ENCODE peak calls at places on chromosomes 1 and 21, in seven cellular contexts. M, G, T, K, B, U and Z are unnamed samples.

GRCh38 chr1:55650449-55650848 is 435.3 kb upstream of the USP24 start:
- DNase-seq in M (no peak), G (no peak), T (no peak), K (no peak), B (no peak), U (no peak), Z (no peak)

GRCh38 chr1:93353286-93353685 is 7.6 kb downstream of the DR1 start:
- DNase-seq in M (no peak), G (no peak), T (no peak), K (no peak), B (no peak), U (no peak), Z (peak; percentile 38)

GRCh38 chr1:13699510-13699909 is 478 bp upstream of the PRDM2 start:
- DNase-seq in M (no peak), G (no peak), T (no peak), K (no peak), B (no peak), U (no peak), Z (no peak)

GRCh38 chr1:16397095-16397494 is 30.1 kb downstream of the SZRD1 start:
- DNase-seq in M (no peak), G (no peak), T (no peak), K (no peak), B (no peak), U (no peak), Z (no peak)

GRCh38 chr21:31310750-31311149 is 33.3 kb downstream of the TIAM1 start:
- DNase-seq in M (no peak), G (no peak), T (no peak), K (no peak), B (no peak), U (no peak), Z (no peak)

GRCh38 chr1:77831976-77832695 is 52.7 kb downstream of the MIGA1 start:
- DNase-seq in M (no peak), G (peak; percentile 13), T (peak; percentile 12), K (no peak), B (no peak), U (peak; percentile 46), Z (no peak)

GRCh38 chr1:176854725-176855433 is 309.6 kb downstream of the ASTN1 start:
- DNase-seq in M (no peak), G (no peak), T (no peak), K (no peak), B (no peak), U (no peak), Z (no peak)

GRCh38 chr1:214102907-214103306 is 115.1 kb downstream of the PROX1 start:
- DNase-seq in M (no peak), G (peak; percentile 64), T (no peak), K (peak; percentile 81), B (no peak), U (no peak), Z (peak; percentile 7)

GRCh38 chr1:150535511-150536281 is 13.5 kb upstream of the ADAMTSL4 start:
- DNase-seq in M (no peak), G (peak; percentile 6), T (no peak), K (no peak), B (no peak), U (no peak), Z (no peak)

GRCh38 chr1:222790115-222790514 is 24.7 kb upstream of the DISP1 start:
- DNase-seq in M (no peak), G (no peak), T (no peak), K (no peak), B (no peak), U (no peak), Z (no peak)

DNA sequence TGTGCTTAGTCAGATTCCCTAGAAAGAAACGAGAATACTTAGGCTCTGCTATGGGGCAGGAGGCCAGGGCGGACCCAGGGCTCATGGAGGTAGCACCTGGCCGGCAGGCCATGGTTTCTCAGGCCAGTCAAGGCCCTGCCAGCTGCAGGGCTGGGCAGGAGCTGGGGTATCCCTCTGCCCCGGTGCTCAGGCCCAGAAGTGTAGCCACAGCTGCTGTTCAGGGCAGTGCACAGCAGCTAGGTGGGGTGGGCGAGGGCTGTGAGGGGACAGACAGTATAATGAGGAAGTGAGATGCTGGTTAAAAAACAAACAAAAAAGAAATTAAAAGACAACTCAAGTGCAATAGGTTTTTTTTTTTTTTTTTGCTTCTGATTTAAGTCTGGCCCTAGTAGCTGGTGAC is 34.0 kb upstream of the EDN2 start:
- DNase-seq in M (peak; percentile 50), G (no peak), T (no peak), K (no peak), B (no peak), U (no peak), Z (no peak)
- H3K4me3 ChIP-seq in M (no peak overlapping the region), G (no peak overlapping the region), T (no peak overlapping the region), K (no peak overlapping the region), B (no peak overlapping the region), U (no peak overlapping the region), Z (no peak overlapping the region)

DNA sequence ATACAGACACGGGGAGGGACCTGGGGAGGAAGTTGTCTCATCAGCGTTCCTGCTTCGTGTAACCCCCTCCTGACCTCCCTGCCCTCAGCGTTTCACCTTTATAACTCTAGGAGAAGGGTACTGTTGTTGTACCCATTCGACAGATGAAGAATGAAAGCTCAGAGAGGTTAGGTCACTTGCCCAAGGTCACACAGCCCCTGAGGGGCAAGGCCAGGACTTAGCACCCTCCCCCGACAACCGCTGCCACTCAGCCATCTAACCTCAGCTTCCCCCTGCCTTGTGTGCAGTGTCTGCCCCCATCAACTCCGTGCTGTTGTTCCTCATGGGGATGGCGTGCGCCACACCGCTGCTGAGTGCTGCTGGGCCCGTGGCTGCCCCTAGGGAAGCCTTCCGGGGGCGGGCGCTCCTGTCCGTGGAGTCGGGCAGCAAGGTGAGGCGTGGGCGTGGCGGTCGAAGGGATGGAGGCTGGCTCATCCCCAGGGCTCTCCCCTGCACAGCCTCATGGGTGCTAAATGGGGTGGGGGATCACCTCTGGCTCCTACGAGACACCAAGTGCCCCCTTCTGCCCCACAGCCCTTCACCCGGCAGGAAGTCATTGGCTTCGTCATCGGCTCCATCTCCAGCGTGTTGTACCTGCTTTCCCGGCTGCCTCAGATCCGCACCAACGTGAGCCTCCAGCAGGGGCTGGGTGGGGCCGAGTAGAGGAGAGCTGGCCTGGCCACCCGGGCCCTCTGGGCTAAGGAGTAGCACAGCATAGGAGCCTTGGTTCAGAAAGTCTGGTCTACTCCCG is 14.0 kb downstream of the SLC66A1 start:
- DNase-seq in M (no peak), G (no peak), T (no peak), K (no peak), B (no peak), U (no peak), Z (no peak)
- TF ChIP-seq CTCF in M (no peak), G (no peak), T (no peak), K (no peak), B (no peak), U (no peak), Z (no peak)

DNA sequence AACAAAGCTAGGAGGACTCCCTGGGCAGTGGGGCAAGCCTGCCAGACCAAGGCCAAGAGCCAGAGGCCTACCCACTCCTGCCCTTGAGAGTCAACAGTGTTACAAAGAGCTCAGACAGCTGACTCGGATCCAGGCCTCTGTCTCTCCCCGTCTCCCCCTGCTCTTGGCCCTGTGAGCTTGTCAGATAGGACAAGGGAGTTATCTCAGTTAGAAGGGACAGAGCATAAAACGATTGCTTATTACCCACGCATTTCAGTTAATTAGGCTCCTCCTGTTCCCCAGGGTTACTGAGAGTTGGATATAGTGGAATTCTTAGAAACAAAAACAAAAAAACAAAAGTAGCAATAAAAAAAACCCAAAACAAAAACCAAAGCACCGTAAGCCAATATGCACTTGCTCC is 1.3 kb downstream of the SLC41A1 start:
- DNase-seq in M (peak; percentile 77), G (peak; percentile 45), T (no peak), K (no peak), B (no peak), U (no peak), Z (no peak)
- H3K4me3 ChIP-seq in M (peak overlapping the region; percentile 94), G (no peak overlapping the region), T (peak overlapping the region; percentile 96), K (peak overlapping the region; percentile 64), B (no peak overlapping the region), U (peak overlapping the region; percentile 96), Z (peak overlapping the region; percentile 94)

GRCh38 chr1:235866207-235866912 is at the start of gene LYST:
- DNase-seq in M (peak; percentile 66), G (peak; percentile 74), T (peak; percentile 45), K (no peak), B (peak; percentile 47), U (peak; percentile 53), Z (no peak)
- TF ChIP-seq CTCF in M (peak; percentile 14), G (peak; percentile 51), T (peak; percentile 18), K (peak; percentile 47), B (no peak), U (peak; percentile 28), Z (peak; percentile 67)

GRCh38 chr21:35904995-35905972 is 155.0 kb downstream of the SETD4 start:
- DNase-seq in M (peak; percentile 57), G (no peak), T (peak; percentile 32), K (no peak), B (no peak), U (no peak), Z (no peak)
- H3K4me3 ChIP-seq in M (no peak overlapping the region), G (no peak overlapping the region), T (no peak overlapping the region), K (no peak overlapping the region), B (no peak overlapping the region), U (no peak overlapping the region), Z (no peak overlapping the region)

DNA sequence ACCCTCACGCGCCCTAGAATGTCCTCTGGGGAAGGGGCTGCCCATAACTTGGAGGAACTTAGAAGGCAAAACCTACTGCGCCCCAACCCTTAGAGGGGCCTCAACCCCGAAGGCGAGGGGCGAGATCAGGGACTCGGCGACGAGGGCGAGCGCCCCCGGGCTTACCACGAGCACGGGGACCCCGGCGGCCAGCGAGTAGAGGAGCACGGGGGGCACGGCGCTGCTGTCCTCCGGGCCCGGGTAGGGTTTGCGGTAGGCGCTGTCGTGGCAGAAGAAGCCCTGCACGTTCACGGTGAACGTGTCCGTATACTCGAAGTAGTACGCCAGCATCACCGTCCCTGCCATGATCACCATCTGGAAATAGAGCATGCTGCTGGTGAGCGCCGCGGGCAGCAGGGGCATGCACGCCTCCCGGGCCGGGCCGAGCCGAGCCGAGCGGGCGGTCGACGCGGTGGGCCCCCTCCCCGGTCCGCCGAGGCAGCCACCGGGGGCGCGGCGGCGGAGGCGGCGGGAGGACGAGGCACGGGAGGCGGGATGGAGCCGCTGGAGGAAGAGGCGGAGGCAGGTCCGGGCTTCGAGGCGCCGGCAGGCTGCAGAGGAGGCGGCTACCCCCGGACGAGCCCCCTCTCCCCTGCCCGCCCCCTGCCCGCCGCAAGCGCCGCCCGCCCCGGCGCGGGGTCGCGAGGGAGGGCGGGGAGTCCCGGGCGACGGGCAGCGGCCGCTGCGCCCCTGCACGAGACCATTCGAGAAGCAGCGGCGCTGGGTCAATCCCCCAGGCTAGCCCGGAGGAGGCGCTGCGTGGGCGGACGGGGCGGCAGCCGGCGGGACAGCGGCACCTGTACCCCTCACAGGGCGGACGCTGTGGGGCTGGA is at the start of gene PLPPR5:
- DNase-seq in M (peak; percentile 46), G (peak; percentile 42), T (no peak), K (no peak), B (no peak), U (no peak), Z (no peak)
- TF ChIP-seq CTCF in M (no peak), G (peak; percentile 12), T (no peak), K (no peak), B (no peak), U (no peak), Z (no peak)

GRCh38 chr21:28391938-28392337 is 600.7 kb downstream of the LTN1 start:
- DNase-seq in M (no peak), G (no peak), T (no peak), K (no peak), B (no peak), U (no peak), Z (no peak)
- H3K4me3 ChIP-seq in M (no peak overlapping the region), G (no peak overlapping the region), T (no peak overlapping the region), K (no peak overlapping the region), B (no peak overlapping the region), U (no peak overlapping the region), Z (no peak overlapping the region)

GRCh38 chr1:244210884-244211558 is 159.9 kb downstream of the ZBTB18 start:
- DNase-seq in M (no peak), G (peak; percentile 16), T (no peak), K (peak; percentile 36), B (no peak), U (no peak), Z (no peak)
- TF ChIP-seq CTCF in M (peak; percentile 59), G (peak; percentile 32), T (no peak), K (peak; percentile 45), B (no peak), U (no peak), Z (peak; percentile 49)

GRCh38 chr1:155091071-155092051 is 12.7 kb downstream of the EFNA3 start:
- DNase-seq in M (peak; percentile 88), G (peak; percentile 88), T (peak; percentile 77), K (peak; percentile 61), B (peak; percentile 78), U (peak; percentile 77), Z (no peak)
- H3K4me3 ChIP-seq in M (no peak overlapping the region), G (no peak overlapping the region), T (no peak overlapping the region), K (peak overlapping the region; percentile 33), B (no peak overlapping the region), U (no peak overlapping the region), Z (no peak overlapping the region)